ENCODE peak calls at places on chromosomes 12 and 14, in nine cellular contexts. M, D, R, S, Z, E, Q, G and J are unnamed samples.

GRCh38 chr14:50865677-50866076 is 6.2 kb upstream of the ABHD12B start:
- DNase-seq in S (no peak), Z (no peak), M (peak; percentile 34), G (no peak), D (peak; percentile 84), E (no peak), R (no peak), Q (no peak), J (peak; percentile 70)

GRCh38 chr12:49489720-49490119 is 49.1 kb upstream of the KCNH3 start:
- DNase-seq in G (no peak), Z (peak; percentile 67), M (peak; percentile 58), Q (no peak), S (no peak), R (no peak), D (peak; percentile 92), E (no peak), J (no peak)

GRCh38 chr12:107131832-107132616 is 38.7 kb upstream of the CRY1 start:
- DNase-seq in E (peak; percentile 74), D (peak; percentile 68), R (no peak), M (peak; percentile 80), S (no peak), Z (peak; percentile 93), G (no peak), Q (no peak), J (peak; percentile 79)

GRCh38 chr14:74142523-74142922 is 57.8 kb downstream of the LIN52 start:
- DNase-seq in Q (no peak), G (no peak), S (no peak), R (no peak), M (no peak), Z (no peak), D (no peak), E (no peak), J (no peak)

GRCh38 chr14:68767248-68767645 is 25.6 kb downstream of the ZFP36L1 start:
- DNase-seq in S (no peak), Z (no peak), D (no peak), M (no peak), Q (no peak), E (no peak), G (no peak), R (no peak), J (no peak)

GRCh38 chr12:94980577-94980976 is 22.9 kb downstream of the NDUFA12 start:
- DNase-seq in E (peak; percentile 58), M (peak; percentile 39), D (peak; percentile 42), G (no peak), Z (no peak), S (no peak), R (no peak), Q (no peak), J (no peak)

GRCh38 chr14:23154876-23155587 is 28.4 kb downstream of the SLC7A8 start:
- DNase-seq in Z (peak; percentile 61), Q (no peak), G (no peak), R (no peak), M (peak; percentile 95), D (peak; percentile 89), E (no peak), S (peak; percentile 92), J (peak; percentile 59)

GRCh38 chr14:71619472-71619871 is 312.8 kb upstream of the RGS6 start:
- DNase-seq in Q (no peak), M (no peak), Z (no peak), E (peak; percentile 35), G (no peak), S (no peak), R (no peak), D (no peak), J (no peak)

GRCh38 chr14:51023964-51024363 is 70.9 kb downstream of the TRIM9 start:
- DNase-seq in S (no peak), M (peak; percentile 55), Q (no peak), D (no peak), Z (no peak), E (no peak), G (no peak), R (no peak), J (peak; percentile 19)

DNA sequence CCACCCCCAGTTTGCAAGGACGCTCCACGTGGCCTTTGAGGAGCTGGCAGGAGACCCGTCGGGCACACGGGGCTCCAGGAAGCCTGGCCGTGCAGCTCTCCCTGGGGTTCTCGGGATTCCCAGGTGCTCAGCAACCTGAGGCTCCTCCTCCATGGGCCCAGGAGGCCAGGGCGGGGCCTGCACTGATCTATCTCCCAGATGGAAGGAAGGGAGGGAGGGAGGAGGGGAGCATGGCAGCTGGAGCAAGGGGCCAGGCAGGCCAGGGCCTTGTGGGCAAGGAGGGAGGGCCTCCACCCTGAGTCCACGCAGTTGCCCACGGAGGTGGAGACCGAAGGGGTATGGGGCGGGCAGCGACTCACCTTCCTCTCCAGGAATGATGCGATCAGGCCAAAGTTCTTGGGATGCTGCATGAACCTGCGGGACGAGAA is 127.3 kb downstream of the RFLNA start:
- DNase-seq in M (peak; percentile 46), Z (no peak), S (peak; percentile 71), D (no peak), E (no peak), G (peak; percentile 70), R (no peak), Q (no peak), J (no peak)
- H3K4me3 ChIP-seq in M (peak overlapping the region; percentile 53), Z (no peak overlapping the region), S (no peak overlapping the region), D (peak overlapping the region; percentile 10), E (no peak overlapping the region), G (no peak overlapping the region), R (no peak overlapping the region), Q (no peak overlapping the region), J (no peak overlapping the region)

DNA sequence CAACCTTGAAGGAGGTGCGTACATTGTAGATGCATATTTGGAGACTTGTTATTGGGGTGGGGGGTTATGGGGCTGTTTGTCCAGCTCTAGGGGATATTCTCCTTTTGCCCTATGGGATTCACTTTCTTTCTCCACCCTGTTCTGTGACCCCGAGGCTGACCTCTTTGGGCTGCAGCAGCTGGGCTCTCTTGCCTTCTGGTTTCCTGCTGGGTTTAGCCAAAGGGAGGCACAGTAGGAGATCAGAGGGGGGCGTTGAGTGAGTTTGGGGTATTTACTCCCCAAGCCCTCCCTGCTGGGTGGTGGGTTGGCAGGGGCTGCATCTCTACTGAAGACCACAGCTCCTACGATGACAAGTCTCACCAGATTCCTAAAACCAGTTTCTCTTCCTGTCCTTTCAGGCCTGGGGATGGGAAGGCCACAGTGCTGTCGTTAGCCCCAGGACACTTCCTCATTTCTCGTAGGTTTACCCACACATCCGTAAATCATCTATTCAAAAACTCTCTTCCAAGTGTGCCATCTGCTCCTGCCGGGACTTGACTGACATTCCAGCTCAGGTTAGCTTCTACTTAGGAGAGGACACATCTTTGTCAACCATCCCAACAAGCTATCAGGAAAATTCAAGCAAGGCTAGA is 127.1 kb downstream of the TMEM30B start:
- DNase-seq in M (no peak), S (no peak), R (no peak), G (no peak), D (no peak), Q (no peak), Z (no peak), E (no peak), J (no peak)
- H3K27ac ChIP-seq in M (no peak overlapping the region), S (no peak overlapping the region), R (no peak overlapping the region), G (no peak overlapping the region), D (peak overlapping the region; percentile 90), Q (no peak overlapping the region), Z (no peak overlapping the region), E (no peak overlapping the region), J (peak overlapping the region; percentile 37)

DNA sequence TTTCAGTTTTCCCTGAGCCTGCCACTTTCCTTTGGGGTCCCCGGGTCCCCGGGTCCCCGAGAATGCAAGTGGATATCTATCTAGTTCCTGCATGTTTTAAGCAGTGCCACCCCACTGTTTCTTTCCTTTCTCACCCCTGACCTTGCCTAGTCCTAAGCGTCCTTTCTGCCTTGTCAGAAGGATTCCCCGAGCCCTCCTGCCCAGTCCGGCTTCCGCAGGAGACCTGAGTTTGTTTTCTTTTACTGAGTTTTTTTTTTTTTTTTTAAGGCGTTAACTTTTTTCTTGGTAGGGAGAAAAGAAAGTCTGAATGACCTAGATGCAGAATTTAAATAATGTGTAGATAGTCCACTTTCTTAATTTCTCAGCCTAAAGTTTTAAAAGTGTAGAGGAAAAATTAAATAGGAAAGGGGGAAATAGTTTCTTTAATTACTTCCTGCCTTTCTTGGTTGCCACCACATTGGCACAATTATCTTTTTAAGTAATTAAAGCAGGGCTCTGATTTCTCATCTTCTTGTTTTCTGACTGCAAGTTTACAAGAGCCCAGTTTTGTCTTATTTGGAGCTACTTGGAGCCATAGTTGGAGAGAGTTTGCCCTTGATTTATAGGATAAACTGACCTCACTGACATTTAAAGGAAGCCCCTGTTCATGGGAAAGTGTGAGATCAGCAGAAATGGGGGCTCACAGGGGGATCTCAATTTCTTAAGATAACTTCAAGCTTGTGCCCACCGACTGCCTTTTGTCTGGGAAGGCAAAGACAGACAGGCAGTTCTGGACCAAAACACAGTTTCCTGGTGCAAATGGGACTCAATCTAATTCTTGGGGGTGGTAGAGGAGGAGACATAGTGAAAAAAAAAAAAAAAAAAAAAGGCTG is 2.9 kb downstream of the PAX9 start:
- DNase-seq in Z (no peak), Q (no peak), D (no peak), E (no peak), S (no peak), M (no peak), R (no peak), G (no peak), J (no peak)
- H3K27me3 ChIP-seq in Z (peaks cover 96% of the 10 kb centered on the region), Q (peaks cover 53% of the 10 kb centered on the region), D (peaks cover 73% of the 10 kb centered on the region), E (no peaks in the 10 kb centered on the region), S (peaks cover 10% of the 10 kb centered on the region), M (peaks cover 42% of the 10 kb centered on the region), R (peaks cover 76% of the 10 kb centered on the region), G (peaks cover 75% of the 10 kb centered on the region), J (peaks cover 100% of the 10 kb centered on the region)

GRCh38 chr12:132430838-132431826 is 58.8 kb upstream of the FBRSL1 start:
- DNase-seq in Z (peak; percentile 46), R (no peak), G (no peak), Q (no peak), S (no peak), D (no peak), M (no peak), E (no peak), J (no peak)

GRCh38 chr12:132427999-132428871 is 61.7 kb upstream of the FBRSL1 start:
- DNase-seq in S (no peak), Z (no peak), M (no peak), E (peak; percentile 49), Q (no peak), R (no peak), D (no peak), G (no peak), J (no peak)

GRCh38 chr12:132429122-132429931 is 60.6 kb upstream of the FBRSL1 start:
- DNase-seq in Q (no peak), Z (peak; percentile 76), S (no peak), M (no peak), E (no peak), G (peak; percentile 87), R (no peak), D (no peak), J (peak; percentile 42)

GRCh38 chr12:132428872-132429121 is 61.2 kb upstream of the FBRSL1 start:
- DNase-seq in E (no peak), Q (no peak), M (no peak), R (no peak), G (no peak), S (no peak), D (no peak), Z (no peak), J (no peak)

DNA sequence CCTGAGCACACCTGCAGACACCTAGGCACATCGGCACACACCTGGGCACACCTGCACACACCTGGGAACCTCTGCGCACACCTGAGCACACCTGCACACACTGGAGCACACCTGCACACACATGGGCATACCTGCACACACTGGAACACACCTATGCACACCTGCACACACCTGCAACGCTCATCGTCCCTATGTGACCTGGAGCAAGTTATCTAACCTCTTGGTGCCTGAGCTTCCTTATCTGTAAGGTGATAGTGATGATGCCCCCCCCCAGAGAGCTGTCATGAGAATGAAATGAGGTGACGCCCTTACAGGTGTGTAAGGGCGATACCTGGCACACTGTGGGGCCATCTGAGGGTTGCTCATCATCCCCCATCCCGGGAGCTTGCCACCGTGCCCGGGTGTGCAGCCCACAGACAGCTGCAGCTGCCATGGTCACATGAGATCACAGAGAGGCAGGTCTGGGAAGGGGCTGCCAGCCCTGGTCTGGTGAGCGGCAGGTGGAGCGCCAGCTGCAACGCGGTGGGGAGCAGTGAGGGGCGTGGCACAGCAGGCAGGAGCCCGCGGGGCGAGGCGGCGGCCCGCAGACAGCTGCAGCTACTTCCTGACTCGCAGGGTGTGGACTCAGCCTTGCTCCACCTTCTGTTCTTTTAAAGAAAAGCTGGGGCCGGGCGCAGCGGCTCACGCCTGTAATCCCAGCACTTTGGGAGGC is 59.9 kb upstream of the FBRSL1 start:
- DNase-seq in Q (peak; percentile 52), S (no peak), G (peak; percentile 81), E (no peak), Z (peak; percentile 71), D (no peak), M (peak; percentile 58), R (no peak), J (no peak)
- H3K4me3 ChIP-seq in Q (no peak overlapping the region), S (no peak overlapping the region), G (no peak overlapping the region), E (no peak overlapping the region), Z (peak overlapping the region; percentile 35), D (no peak overlapping the region), M (no peak overlapping the region), R (no peak overlapping the region), J (no peak overlapping the region)